ENCODE peak calls at places on chromosome 22, in six cellular contexts. S, Y, Q, O, K and X are unnamed samples.

GRCh38 chr22:23072911-23073491 is 2.7 kb downstream of the GNAZ start:
- DNase-seq in O (peak), K (no peak), Y (no peak), Q (no peak), S (peak), X (no peak)

GRCh38 chr22:23179381-23180294 is 671 bp upstream of the BCR start:
- DNase-seq in O (no peak), Q (peak), K (no peak), S (peak), Y (peak), X (no peak)

GRCh38 chr22:38327805-38328204 is 10.6 kb upstream of the CSNK1E start:
- DNase-seq in K (peak), Q (no peak), O (peak), S (no peak), Y (no peak), X (no peak)

GRCh38 chr22:24510694-24511625 is 15.8 kb downstream of the UPB1 start:
- DNase-seq in Q (no peak), S (no peak), K (peak), Y (peak), O (no peak), X (peak)

GRCh38 chr22:38766076-38766777 is 10.4 kb upstream of the SUN2 start:
- DNase-seq in S (peak), Y (peak), O (peak), K (peak), Q (no peak), X (peak)

GRCh38 chr22:19422440-19423301 is 8.9 kb downstream of the HIRA start:
- DNase-seq in K (no peak), Q (no peak), S (no peak), O (no peak), Y (no peak), X (no peak)

GRCh38 chr22:42964994-42965699 is 49.8 kb downstream of the PACSIN2 start:
- DNase-seq in Q (no peak), O (peak), Y (no peak), S (peak), K (no peak), X (no peak)

GRCh38 chr22:31748490-31748889 is 1.4 kb downstream of the PRR14L start:
- DNase-seq in Q (no peak), Y (no peak), S (peak), K (no peak), O (no peak), X (no peak)

GRCh38 chr22:44351685-44352377 is 39.1 kb upstream of the SHISAL1 start:
- DNase-seq in Q (no peak), O (peak), K (peak), Y (no peak), S (peak), X (peak)

GRCh38 chr22:48892571-48893287 is 934.9 kb downstream of the BRD1 start:
- DNase-seq in Y (no peak), Q (no peak), O (no peak), K (no peak), S (peak), X (no peak)

GRCh38 chr22:29109853-29110252 is 37.0 kb downstream of the KREMEN1 start:
- DNase-seq in K (no peak), Y (no peak), Q (no peak), S (no peak), O (no peak), X (no peak)

GRCh38 chr22:19750666-19751490 is 9.7 kb upstream of the TBX1 start:
- DNase-seq in S (no peak), K (no peak), O (no peak), Q (no peak), Y (no peak), X (no peak)

GRCh38 chr22:50264104-50264745 is 2.7 kb upstream of the MAPK12 start:
- DNase-seq in S (no peak), Q (no peak), O (no peak), Y (no peak), K (no peak), X (no peak)

GRCh38 chr22:17774206-17774927 is at the start of gene BID:
- DNase-seq in O (no peak), Q (no peak), Y (peak), S (no peak), K (peak), X (peak)

GRCh38 chr22:49972163-49973017 is 11.8 kb downstream of the PIM3 start:
- DNase-seq in S (peak), K (no peak), Y (peak), O (no peak), Q (no peak), X (no peak)

GRCh38 chr22:24319451-24319850 is 48.8 kb downstream of the SPECC1L start:
- DNase-seq in S (no peak), Y (no peak), K (no peak), Q (no peak), O (no peak), X (peak)

GRCh38 chr22:40289991-40290459 is 56.3 kb upstream of the ADSL start:
- DNase-seq in O (no peak), Q (no peak), S (no peak), Y (peak), K (no peak), X (no peak)

GRCh38 chr22:22462813-22463567 is 45.6 kb downstream of the ZNF280B start:
- DNase-seq in K (no peak), O (no peak), Q (no peak), S (no peak), Y (no peak), X (no peak)

GRCh38 chr22:48607901-48608650 is 1219.6 kb downstream of the BRD1 start:
- DNase-seq in Y (no peak), K (no peak), O (no peak), S (no peak), Q (no peak), X (no peak)

GRCh38 chr22:24430431-24431308 is 3.3 kb downstream of the ADORA2A start:
- DNase-seq in Y (no peak), S (no peak), Q (no peak), O (no peak), K (no peak), X (no peak)

GRCh38 chr22:42683599-42684283 is 34.5 kb upstream of the CYB5R3 start:
- DNase-seq in K (peak), Q (no peak), S (no peak), Y (no peak), O (no peak), X (no peak)

GRCh38 chr22:38098410-38099249 is 11.9 kb downstream of the BAIAP2L2 start:
- DNase-seq in Y (no peak), Q (no peak), S (peak), O (no peak), K (peak), X (peak)

GRCh38 chr22:50184004-50184461 is 1.7 kb upstream of the TRABD start:
- DNase-seq in Y (peak), Q (no peak), O (no peak), S (peak), K (peak), X (peak)

GRCh38 chr22:49331223-49331815 is 496.4 kb downstream of the BRD1 start:
- DNase-seq in Y (peak), S (peak), Q (no peak), K (peak), O (no peak), X (no peak)

GRCh38 chr22:35749808-35750207 is 32.1 kb downstream of the APOL5 start:
- DNase-seq in Y (no peak), Q (peak), S (no peak), O (no peak), K (no peak), X (no peak)

GRCh38 chr22:23415490-23415851 is 164.6 kb downstream of the IGLL1 start:
- DNase-seq in Y (peak), K (no peak), O (no peak), S (no peak), Q (no peak), X (no peak)